ENCODE peak calls at places on chromosomes 3 and 15, in four cellular contexts. U, S, E and Z are unnamed samples.

GRCh38 chr3:115814778-115815380 is 191.6 kb downstream of the GAP43 start:
- DNase-seq in S (peak; percentile 78), E (peak; percentile 60), U (peak; percentile 86), Z (peak; percentile 87)

GRCh38 chr15:47431501-47431900 is 285.8 kb upstream of the SEMA6D start:
- DNase-seq in S (peak; percentile 44), E (peak; percentile 74), U (peak; percentile 93), Z (no peak)

GRCh38 chr3:177713921-177714900 is 516.9 kb upstream of the TBL1XR1 start:
- DNase-seq in S (no peak), E (no peak), U (peak; percentile 32), Z (no peak)

GRCh38 chr3:125120370-125121122 is 64.7 kb upstream of the HEG1 start:
- DNase-seq in E (no peak), U (peak; percentile 58), S (no peak), Z (peak; percentile 81)

GRCh38 chr15:46703352-46703861 is 1013.9 kb upstream of the SEMA6D start:
- DNase-seq in E (no peak), S (no peak), U (no peak), Z (no peak)

GRCh38 chr15:70387993-70388392 is 290.3 kb upstream of the TLE3 start:
- DNase-seq in S (no peak), E (no peak), U (no peak), Z (peak; percentile 12)

GRCh38 chr3:128203171-128203570 is 49.9 kb downstream of the EEFSEC start:
- DNase-seq in E (no peak), U (no peak), S (no peak), Z (no peak)

GRCh38 chr15:55434989-55435825 is 26.9 kb downstream of the PIERCE2 start:
- DNase-seq in S (peak; percentile 65), U (peak; percentile 77), E (peak; percentile 52), Z (no peak)

GRCh38 chr15:48282186-48282585 is 49.0 kb upstream of the DUT start:
- DNase-seq in U (no peak), E (no peak), S (no peak), Z (no peak)

GRCh38 chr15:60121845-60122244 is 117.7 kb downstream of the FOXB1 start:
- DNase-seq in U (no peak), S (no peak), E (no peak), Z (no peak)

GRCh38 chr3:98730338-98730737 is 32.8 kb upstream of the ST3GAL6 start:
- DNase-seq in S (peak; percentile 93), E (no peak), U (no peak), Z (no peak)

GRCh38 chr3:66376568-66376967 is 124.3 kb downstream of the LRIG1 start:
- DNase-seq in E (peak; percentile 55), S (peak; percentile 41), U (peak; percentile 94), Z (peak; percentile 29)

GRCh38 chr3:57018246-57018645 is 42.2 kb upstream of the SPATA12 start:
- DNase-seq in E (no peak), U (no peak), S (no peak), Z (no peak)

GRCh38 chr3:186452517-186452916 is 90.5 kb upstream of the DGKG start:
- DNase-seq in E (peak; percentile 80), S (peak; percentile 92), U (peak; percentile 76), Z (no peak)

GRCh38 chr15:69758810-69759410 is 306.3 kb downstream of the RPLP1 start:
- DNase-seq in U (no peak), S (peak; percentile 91), E (no peak), Z (peak; percentile 85)

GRCh38 chr3:125916376-125916978 is 52.5 kb upstream of the ROPN1B start:
- DNase-seq in U (peak; percentile 97), S (peak; percentile 88), E (peak; percentile 93), Z (peak; percentile 99)

GRCh38 chr15:98700501-98700900 is 52.2 kb downstream of the IGF1R start:
- DNase-seq in S (no peak), U (no peak), E (no peak), Z (no peak)

GRCh38 chr3:15638891-15639262 is 37.3 kb downstream of the BTD start:
- DNase-seq in U (peak; percentile 30), E (no peak), S (peak; percentile 60), Z (no peak)

GRCh38 chr3:77196146-77196545 is 156.2 kb downstream of the ROBO2 start:
- DNase-seq in E (no peak), S (no peak), U (peak; percentile 13), Z (no peak)

GRCh38 chr3:135337176-135337575 is 542.1 kb downstream of the EPHB1 start:
- DNase-seq in E (no peak), S (no peak), U (no peak), Z (no peak)

GRCh38 chr15:76251717-76252116 is 59.6 kb downstream of the ETFA start:
- DNase-seq in U (no peak), S (no peak), E (no peak), Z (no peak)

GRCh38 chr15:34217587-34218225 is 7.1 kb upstream of the EMC4 start:
- DNase-seq in U (peak; percentile 60), E (no peak), S (peak; percentile 77), Z (no peak)

GRCh38 chr3:128598884-128599664 is 51.5 kb downstream of the RPN1 start:
- DNase-seq in S (peak; percentile 36), E (no peak), U (no peak), Z (no peak)

GRCh38 chr3:174363256-174363655 is 495.9 kb upstream of the NAALADL2 start:
- DNase-seq in S (no peak), U (no peak), E (no peak), Z (no peak)

GRCh38 chr3:126903521-126903920 is 79.4 kb upstream of the PLXNA1 start:
- DNase-seq in U (no peak), E (no peak), S (no peak), Z (no peak)

GRCh38 chr3:175777495-175777894 is 918.4 kb downstream of the NAALADL2 start:
- DNase-seq in E (peak; percentile 3), U (no peak), S (no peak), Z (no peak)